ENCODE peak calls at places on chromosome 10, in nine cellular contexts. One of them, this sample, is unnamed.

GRCh38 chr10:80596391-80597257 is 58.9 kb downstream of the SH2D4B start:
- DNase-seq in T-helper 2 cell: no peak
- DNase-seq in fibroblast of the conjunctiva: peak
- DNase-seq in ACHN: peak
- DNase-seq in HFF-Myc: no peak
- DNase-seq in EH: peak
- DNase-seq in fibroblast of pulmonary artery: peak
- DNase-seq in psoas muscle: no peak
- DNase-seq in spleen: no peak
- DNase-seq in this sample: no peak

GRCh38 chr10:133335238-133336122 is 1.2 kb downstream of the CALY start:
- DNase-seq in T-helper 2 cell: peak
- DNase-seq in fibroblast of the conjunctiva: no peak
- DNase-seq in ACHN: peak
- DNase-seq in HFF-Myc: peak
- DNase-seq in EH: peak
- DNase-seq in fibroblast of pulmonary artery: peak
- DNase-seq in psoas muscle: peak
- DNase-seq in spleen: peak
- DNase-seq in this sample: no peak

GRCh38 chr10:121860810-121861209 is 67.0 kb downstream of the ATE1 start:
- DNase-seq in T-helper 2 cell: no peak
- DNase-seq in fibroblast of the conjunctiva: no peak
- DNase-seq in ACHN: no peak
- DNase-seq in HFF-Myc: no peak
- DNase-seq in EH: no peak
- DNase-seq in fibroblast of pulmonary artery: no peak
- DNase-seq in psoas muscle: no peak
- DNase-seq in spleen: no peak
- DNase-seq in this sample: no peak

GRCh38 chr10:104299031-104299904 is 30.3 kb downstream of the GSTO2 start:
- DNase-seq in T-helper 2 cell: no peak
- DNase-seq in fibroblast of the conjunctiva: no peak
- DNase-seq in ACHN: no peak
- DNase-seq in HFF-Myc: no peak
- DNase-seq in EH: peak
- DNase-seq in fibroblast of pulmonary artery: peak
- DNase-seq in psoas muscle: no peak
- DNase-seq in spleen: no peak
- DNase-seq in this sample: no peak

GRCh38 chr10:66625709-66626590 is 299.9 kb upstream of the LRRTM3 start:
- DNase-seq in T-helper 2 cell: no peak
- DNase-seq in fibroblast of the conjunctiva: no peak
- DNase-seq in ACHN: no peak
- DNase-seq in HFF-Myc: no peak
- DNase-seq in EH: no peak
- DNase-seq in fibroblast of pulmonary artery: no peak
- DNase-seq in psoas muscle: no peak
- DNase-seq in spleen: no peak
- DNase-seq in this sample: no peak

GRCh38 chr10:80471715-80472233 is 17.7 kb downstream of the TSPAN14 start:
- DNase-seq in T-helper 2 cell: no peak
- DNase-seq in fibroblast of the conjunctiva: no peak
- DNase-seq in ACHN: peak
- DNase-seq in HFF-Myc: no peak
- DNase-seq in EH: no peak
- DNase-seq in fibroblast of pulmonary artery: no peak
- DNase-seq in psoas muscle: no peak
- DNase-seq in spleen: no peak
- DNase-seq in this sample: no peak

GRCh38 chr10:96991313-96991841 is 159.3 kb downstream of the LCOR start:
- DNase-seq in T-helper 2 cell: no peak
- DNase-seq in fibroblast of the conjunctiva: peak
- DNase-seq in ACHN: peak
- DNase-seq in HFF-Myc: no peak
- DNase-seq in EH: peak
- DNase-seq in fibroblast of pulmonary artery: peak
- DNase-seq in psoas muscle: no peak
- DNase-seq in spleen: no peak
- DNase-seq in this sample: no peak

GRCh38 chr10:34776090-34776690 is 38.9 kb downstream of the PARD3 start:
- DNase-seq in T-helper 2 cell: no peak
- DNase-seq in fibroblast of the conjunctiva: no peak
- DNase-seq in ACHN: no peak
- DNase-seq in HFF-Myc: no peak
- DNase-seq in EH: peak
- DNase-seq in fibroblast of pulmonary artery: peak
- DNase-seq in psoas muscle: no peak
- DNase-seq in spleen: no peak
- DNase-seq in this sample: no peak

GRCh38 chr10:132845041-132845551 is 59.1 kb upstream of the NKX6-2 start:
- DNase-seq in T-helper 2 cell: no peak
- DNase-seq in fibroblast of the conjunctiva: no peak
- DNase-seq in ACHN: no peak
- DNase-seq in HFF-Myc: no peak
- DNase-seq in EH: no peak
- DNase-seq in fibroblast of pulmonary artery: no peak
- DNase-seq in psoas muscle: no peak
- DNase-seq in spleen: peak
- DNase-seq in this sample: no peak

GRCh38 chr10:92239600-92240288 is 51.1 kb downstream of the CPEB3 start:
- DNase-seq in T-helper 2 cell: peak
- DNase-seq in fibroblast of the conjunctiva: no peak
- DNase-seq in ACHN: peak
- DNase-seq in HFF-Myc: no peak
- DNase-seq in EH: peak
- DNase-seq in fibroblast of pulmonary artery: peak
- DNase-seq in psoas muscle: peak
- DNase-seq in spleen: peak
- DNase-seq in this sample: no peak

GRCh38 chr10:35006836-35007235 is 83.3 kb downstream of the CUL2 start:
- DNase-seq in T-helper 2 cell: no peak
- DNase-seq in fibroblast of the conjunctiva: no peak
- DNase-seq in ACHN: no peak
- DNase-seq in HFF-Myc: no peak
- DNase-seq in EH: peak
- DNase-seq in fibroblast of pulmonary artery: peak
- DNase-seq in psoas muscle: no peak
- DNase-seq in spleen: no peak
- DNase-seq in this sample: no peak

GRCh38 chr10:32960022-32960421 is 2.0 kb upstream of the ITGB1 start:
- DNase-seq in T-helper 2 cell: no peak
- DNase-seq in fibroblast of the conjunctiva: no peak
- DNase-seq in ACHN: no peak
- DNase-seq in HFF-Myc: no peak
- DNase-seq in EH: no peak
- DNase-seq in fibroblast of pulmonary artery: no peak
- DNase-seq in psoas muscle: no peak
- DNase-seq in spleen: peak
- DNase-seq in this sample: no peak

GRCh38 chr10:99658622-99659030 is 683 bp upstream of the ENTPD7 start:
- DNase-seq in T-helper 2 cell: peak
- DNase-seq in fibroblast of the conjunctiva: no peak
- DNase-seq in ACHN: peak
- DNase-seq in HFF-Myc: no peak
- DNase-seq in EH: peak
- DNase-seq in fibroblast of pulmonary artery: peak
- DNase-seq in psoas muscle: peak
- DNase-seq in spleen: peak
- DNase-seq in this sample: no peak

GRCh38 chr10:126877390-126877789 is 27.8 kb upstream of the DOCK1 start:
- DNase-seq in T-helper 2 cell: no peak
- DNase-seq in fibroblast of the conjunctiva: no peak
- DNase-seq in ACHN: no peak
- DNase-seq in HFF-Myc: no peak
- DNase-seq in EH: no peak
- DNase-seq in fibroblast of pulmonary artery: no peak
- DNase-seq in psoas muscle: no peak
- DNase-seq in spleen: no peak
- DNase-seq in this sample: no peak

GRCh38 chr10:22259280-22259679 is 41.5 kb upstream of the EBLN1 start:
- DNase-seq in T-helper 2 cell: no peak
- DNase-seq in fibroblast of the conjunctiva: no peak
- DNase-seq in ACHN: peak
- DNase-seq in HFF-Myc: no peak
- DNase-seq in EH: peak
- DNase-seq in fibroblast of pulmonary artery: peak
- DNase-seq in psoas muscle: no peak
- DNase-seq in spleen: no peak
- DNase-seq in this sample: no peak

GRCh38 chr10:1141261-1141660 is 85.1 kb downstream of the WDR37 start:
- DNase-seq in T-helper 2 cell: no peak
- DNase-seq in fibroblast of the conjunctiva: no peak
- DNase-seq in ACHN: no peak
- DNase-seq in HFF-Myc: no peak
- DNase-seq in EH: no peak
- DNase-seq in fibroblast of pulmonary artery: no peak
- DNase-seq in psoas muscle: no peak
- DNase-seq in spleen: no peak
- DNase-seq in this sample: no peak

GRCh38 chr10:64658528-64658927 is 1137.3 kb downstream of the REEP3 start:
- DNase-seq in T-helper 2 cell: no peak
- DNase-seq in fibroblast of the conjunctiva: no peak
- DNase-seq in ACHN: no peak
- DNase-seq in HFF-Myc: no peak
- DNase-seq in EH: no peak
- DNase-seq in fibroblast of pulmonary artery: no peak
- DNase-seq in psoas muscle: no peak
- DNase-seq in spleen: no peak
- DNase-seq in this sample: no peak

GRCh38 chr10:78551184-78552005 is 517.4 kb upstream of the ZMIZ1 start:
- DNase-seq in T-helper 2 cell: no peak
- DNase-seq in fibroblast of the conjunctiva: no peak
- DNase-seq in ACHN: no peak
- DNase-seq in HFF-Myc: no peak
- DNase-seq in EH: no peak
- DNase-seq in fibroblast of pulmonary artery: no peak
- DNase-seq in psoas muscle: no peak
- DNase-seq in spleen: no peak
- DNase-seq in this sample: no peak

GRCh38 chr10:116850058-116850611 is 836 bp downstream of the ENO4 start:
- DNase-seq in T-helper 2 cell: no peak
- DNase-seq in fibroblast of the conjunctiva: no peak
- DNase-seq in ACHN: peak
- DNase-seq in HFF-Myc: no peak
- DNase-seq in EH: no peak
- DNase-seq in fibroblast of pulmonary artery: no peak
- DNase-seq in psoas muscle: no peak
- DNase-seq in spleen: no peak
- DNase-seq in this sample: no peak

GRCh38 chr10:6721964-6722615 is 142.0 kb upstream of the PRKCQ start:
- DNase-seq in T-helper 2 cell: no peak
- DNase-seq in fibroblast of the conjunctiva: peak
- DNase-seq in ACHN: peak
- DNase-seq in HFF-Myc: peak
- DNase-seq in EH: peak
- DNase-seq in fibroblast of pulmonary artery: peak
- DNase-seq in psoas muscle: no peak
- DNase-seq in spleen: no peak
- DNase-seq in this sample: no peak

GRCh38 chr10:132392811-132393694 is 3.9 kb upstream of the PWWP2B start:
- DNase-seq in T-helper 2 cell: no peak
- DNase-seq in fibroblast of the conjunctiva: no peak
- DNase-seq in ACHN: peak
- DNase-seq in HFF-Myc: no peak
- DNase-seq in EH: peak
- DNase-seq in fibroblast of pulmonary artery: no peak
- DNase-seq in psoas muscle: peak
- DNase-seq in spleen: peak
- DNase-seq in this sample: no peak

GRCh38 chr10:116838143-116838725 is 11.1 kb upstream of the ENO4 start:
- DNase-seq in T-helper 2 cell: no peak
- DNase-seq in fibroblast of the conjunctiva: no peak
- DNase-seq in ACHN: no peak
- DNase-seq in HFF-Myc: no peak
- DNase-seq in EH: no peak
- DNase-seq in fibroblast of pulmonary artery: no peak
- DNase-seq in psoas muscle: no peak
- DNase-seq in spleen: no peak
- DNase-seq in this sample: no peak

GRCh38 chr10:126736737-126737136 is 66.2 kb upstream of the C10orf90 start:
- DNase-seq in T-helper 2 cell: no peak
- DNase-seq in fibroblast of the conjunctiva: no peak
- DNase-seq in ACHN: no peak
- DNase-seq in HFF-Myc: no peak
- DNase-seq in EH: peak
- DNase-seq in fibroblast of pulmonary artery: no peak
- DNase-seq in psoas muscle: no peak
- DNase-seq in spleen: no peak
- DNase-seq in this sample: no peak

GRCh38 chr10:80582561-80582960 is 44.9 kb downstream of the SH2D4B start:
- DNase-seq in T-helper 2 cell: no peak
- DNase-seq in fibroblast of the conjunctiva: no peak
- DNase-seq in ACHN: no peak
- DNase-seq in HFF-Myc: no peak
- DNase-seq in EH: no peak
- DNase-seq in fibroblast of pulmonary artery: no peak
- DNase-seq in psoas muscle: no peak
- DNase-seq in spleen: no peak
- DNase-seq in this sample: no peak

GRCh38 chr10:43901744-43902504 is 253.2 kb upstream of the ZNF32 start:
- DNase-seq in T-helper 2 cell: no peak
- DNase-seq in fibroblast of the conjunctiva: no peak
- DNase-seq in ACHN: no peak
- DNase-seq in HFF-Myc: no peak
- DNase-seq in EH: no peak
- DNase-seq in fibroblast of pulmonary artery: no peak
- DNase-seq in psoas muscle: no peak
- DNase-seq in spleen: peak
- DNase-seq in this sample: no peak

GRCh38 chr10:78203915-78204818 is 170.5 kb downstream of the RPS24 start:
- DNase-seq in T-helper 2 cell: no peak
- DNase-seq in fibroblast of the conjunctiva: no peak
- DNase-seq in ACHN: no peak
- DNase-seq in HFF-Myc: no peak
- DNase-seq in EH: peak
- DNase-seq in fibroblast of pulmonary artery: peak
- DNase-seq in psoas muscle: no peak
- DNase-seq in spleen: no peak
- DNase-seq in this sample: peak

GRCh38 chr10:101135151-101136006 is 4.3 kb downstream of the TLX1 start:
- DNase-seq in T-helper 2 cell: no peak
- DNase-seq in fibroblast of the conjunctiva: no peak
- DNase-seq in ACHN: no peak
- DNase-seq in HFF-Myc: no peak
- DNase-seq in EH: no peak
- DNase-seq in fibroblast of pulmonary artery: no peak
- DNase-seq in psoas muscle: no peak
- DNase-seq in spleen: no peak
- DNase-seq in this sample: no peak

GRCh38 chr10:61588770-61589211 is 73.9 kb upstream of the CABCOCO1 start:
- DNase-seq in T-helper 2 cell: no peak
- DNase-seq in fibroblast of the conjunctiva: no peak
- DNase-seq in ACHN: no peak
- DNase-seq in HFF-Myc: no peak
- DNase-seq in EH: peak
- DNase-seq in fibroblast of pulmonary artery: no peak
- DNase-seq in psoas muscle: no peak
- DNase-seq in spleen: no peak
- DNase-seq in this sample: no peak

GRCh38 chr10:124717911-124718734 is 26.1 kb downstream of the FAM53B start:
- DNase-seq in T-helper 2 cell: peak
- DNase-seq in fibroblast of the conjunctiva: no peak
- DNase-seq in ACHN: no peak
- DNase-seq in HFF-Myc: no peak
- DNase-seq in EH: no peak
- DNase-seq in fibroblast of pulmonary artery: no peak
- DNase-seq in psoas muscle: peak
- DNase-seq in spleen: peak
- DNase-seq in this sample: peak

GRCh38 chr10:17206210-17206709 is 4.8 kb upstream of the TRDMT1 start:
- DNase-seq in T-helper 2 cell: no peak
- DNase-seq in fibroblast of the conjunctiva: no peak
- DNase-seq in ACHN: peak
- DNase-seq in HFF-Myc: no peak
- DNase-seq in EH: peak
- DNase-seq in fibroblast of pulmonary artery: peak
- DNase-seq in psoas muscle: no peak
- DNase-seq in spleen: no peak
- DNase-seq in this sample: no peak

GRCh38 chr10:43479275-43479674 is 42.4 kb downstream of the ZNF487 start:
- DNase-seq in T-helper 2 cell: no peak
- DNase-seq in fibroblast of the conjunctiva: peak
- DNase-seq in ACHN: no peak
- DNase-seq in HFF-Myc: no peak
- DNase-seq in EH: peak
- DNase-seq in fibroblast of pulmonary artery: no peak
- DNase-seq in psoas muscle: no peak
- DNase-seq in spleen: no peak
- DNase-seq in this sample: no peak